ENCODE peak calls at places on chromosome 9, in ten cellular contexts. R is ELF-1; X is GM12891; O is astrocyte of the spinal cord; Y is activated CD8-positive, alpha-beta memory T cell treated with anti-CD3 and anti-CD28 coated beads, Interleukin-2, amount 50 U/mL, for 4 hours; D is GM04504; M is 8988T; C is A549; I is CD14-positive monocyte; H is GM18507. G is an unnamed sample.

GRCh38 chr9:133619791-133620190 is 10.6 kb upstream of the FAM163B start:
- DNase-seq in R (no peak), X (peak), O (no peak), Y (peak), D (no peak), M (no peak), C (no peak), I (no peak), H (no peak), G (no peak)

GRCh38 chr9:134518004-134518606 is 123.5 kb upstream of the COL5A1 start:
- DNase-seq in R (no peak), X (no peak), O (no peak), Y (no peak), D (no peak), M (no peak), C (no peak), I (no peak), H (no peak), G (no peak)

GRCh38 chr9:107627771-107628170 is 138.2 kb upstream of the KLF4 start:
- DNase-seq in R (no peak), X (no peak), O (no peak), Y (no peak), D (no peak), M (no peak), C (no peak), I (no peak), H (no peak), G (no peak)

GRCh38 chr9:70435948-70436347 is 21.5 kb upstream of the KLF9 start:
- DNase-seq in R (no peak), X (no peak), O (peak), Y (no peak), D (peak), M (no peak), C (no peak), I (no peak), H (no peak), G (no peak)

GRCh38 chr9:113409481-113409880 is 994 bp downstream of the POLE3 start:
- DNase-seq in R (no peak), X (no peak), O (no peak), Y (no peak), D (no peak), M (no peak), C (no peak), I (no peak), H (no peak), G (no peak)

GRCh38 chr9:38044706-38045105 is 24.3 kb downstream of the SHB start:
- DNase-seq in R (no peak), X (no peak), O (no peak), Y (no peak), D (no peak), M (no peak), C (no peak), I (no peak), H (no peak), G (no peak)

GRCh38 chr9:7137571-7137970 is 379.8 kb downstream of the KDM4C start:
- DNase-seq in R (no peak), X (no peak), O (no peak), Y (no peak), D (no peak), M (no peak), C (no peak), I (no peak), H (no peak), G (no peak)

GRCh38 chr9:114238919-114239879 is 83.7 kb upstream of the ORM1 start:
- DNase-seq in R (peak), X (no peak), O (peak), Y (no peak), D (peak), M (peak), C (peak), I (no peak), H (no peak), G (peak)

GRCh38 chr9:21110708-21111576 is 30.7 kb downstream of the IFNW1 start:
- DNase-seq in R (peak), X (peak), O (peak), Y (no peak), D (peak), M (no peak), C (peak), I (no peak), H (no peak), G (peak)

GRCh38 chr9:133795049-133795448 is 56.9 kb upstream of the SARDH start:
- DNase-seq in R (no peak), X (no peak), O (no peak), Y (no peak), D (no peak), M (no peak), C (no peak), I (no peak), H (no peak), G (no peak)

GRCh38 chr9:117145811-117146490 is 268.9 kb downstream of the ASTN2 start:
- DNase-seq in R (no peak), X (no peak), O (no peak), Y (no peak), D (no peak), M (no peak), C (no peak), I (no peak), H (no peak), G (peak)

GRCh38 chr9:107484117-107484723 is 5.3 kb downstream of the KLF4 start:
- DNase-seq in R (peak), X (no peak), O (peak), Y (no peak), D (peak), M (no peak), C (peak), I (no peak), H (no peak), G (peak)

GRCh38 chr9:70101265-70101664 is 57.6 kb downstream of the MAMDC2 start:
- DNase-seq in R (no peak), X (no peak), O (peak), Y (no peak), D (no peak), M (no peak), C (no peak), I (no peak), H (no peak), G (no peak)

GRCh38 chr9:126114850-126115460 is 211.7 kb upstream of the MVB12B start:
- DNase-seq in R (no peak), X (no peak), O (no peak), Y (no peak), D (no peak), M (no peak), C (no peak), I (no peak), H (no peak), G (peak)

GRCh38 chr9:126673689-126674364 is 60.1 kb downstream of the LMX1B start:
- DNase-seq in R (peak), X (no peak), O (no peak), Y (no peak), D (no peak), M (no peak), C (no peak), I (no peak), H (no peak), G (peak)